ENCODE peak calls at places on chromosomes 13 and 19, in four cellular contexts. V is H1, T is SK-N-SH, F is GM12878. M is an unnamed sample.

GRCh38 chr19:3276341-3276799 is 51.9 kb downstream of the CELF5 start:
- DNase-seq in V (peak; percentile 94), T (peak; percentile 86), F (no peak), M (peak; percentile 83)

GRCh38 chr13:32211788-32212187 is 103.4 kb downstream of the ZAR1L start:
- DNase-seq in V (no peak), T (no peak), F (no peak), M (no peak)

GRCh38 chr13:44410328-44410859 is 36.8 kb downstream of the SERP2 start:
- DNase-seq in V (no peak), T (no peak), F (no peak), M (no peak)

GRCh38 chr13:87147076-87147475 is 524.1 kb upstream of the SLITRK5 start:
- DNase-seq in V (no peak), T (no peak), F (no peak), M (no peak)

GRCh38 chr19:43101950-43102349 is 19.4 kb upstream of the PSG2 start:
- DNase-seq in V (no peak), T (no peak), F (no peak), M (no peak)

GRCh38 chr19:12891553-12892021 is 627 bp downstream of the GCDH start:
- DNase-seq in V (no peak), T (no peak), F (no peak), M (no peak)

GRCh38 chr19:3058009-3058820 is 4.1 kb downstream of the TLE5 start:
- DNase-seq in V (no peak), T (no peak), F (no peak), M (no peak)

GRCh38 chr19:46133101-46133627 is 8.7 kb upstream of the IGFL3 start:
- DNase-seq in V (peak; percentile 57), T (no peak), F (peak; percentile 24), M (peak; percentile 2)

GRCh38 chr13:34303346-34303745 is 485.4 kb downstream of the RFC3 start:
- DNase-seq in V (no peak), T (no peak), F (no peak), M (no peak)

DNA sequence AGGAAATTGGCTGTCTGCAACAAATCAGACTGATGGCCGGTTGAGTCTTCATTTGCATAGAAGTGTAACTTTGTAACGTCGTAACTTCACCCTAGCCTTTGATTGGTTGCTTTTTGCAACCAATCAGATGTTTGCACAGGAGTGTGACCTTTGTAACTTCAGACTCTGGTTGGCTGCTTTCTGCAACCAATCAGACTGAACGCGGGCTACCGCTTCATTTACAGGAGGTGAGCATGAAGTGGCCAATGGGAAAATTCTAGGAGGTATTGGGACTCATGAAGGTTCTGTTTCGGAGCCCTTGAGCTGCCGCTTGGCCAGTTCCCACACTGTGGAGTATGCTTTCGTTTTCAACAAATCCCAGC is 441 bp upstream of the ZNF559 start:
- DNase-seq in V (no peak), T (peak; percentile 66), F (peak; percentile 32), M (peak; percentile 55)
- TF ChIP-seq NRF1 in V (no peak), T (no peak), F (no peak), M (no peak)

GRCh38 chr13:113971471-113972231 is 2.2 kb downstream of the C13orf46 start:
- DNase-seq in V (no peak), T (no peak), F (no peak), M (no peak)
- TF ChIP-seq NRF1 in V (no peak), T (no peak), F (no peak), M (no peak)

GRCh38 chr13:39485314-39485700 is 117.7 kb downstream of the LHFPL6 start:
- DNase-seq in V (no peak), T (no peak), F (no peak), M (no peak)
- TF ChIP-seq NRF1 in V (no peak), T (no peak), F (no peak), M (no peak)

DNA sequence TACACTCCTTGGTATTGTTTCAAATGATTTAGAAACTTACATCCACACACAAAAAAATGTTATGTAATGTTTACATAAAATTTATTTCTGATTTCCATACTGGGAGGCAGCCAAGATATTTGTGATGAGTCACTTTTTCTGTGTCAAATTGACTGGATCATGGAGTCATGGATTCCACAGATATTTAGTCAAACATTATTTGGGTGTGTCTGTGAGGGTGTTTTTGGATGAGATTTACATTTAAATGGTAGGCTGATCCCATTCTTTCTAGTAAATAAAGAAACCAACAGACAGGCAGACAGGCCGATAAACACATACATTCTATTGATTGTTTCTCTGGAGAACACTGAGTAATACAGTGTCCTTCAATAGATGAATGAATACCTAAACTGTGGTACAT is 562.8 kb downstream of the SLITRK6 start:
- DNase-seq in V (no peak), T (no peak), F (no peak), M (no peak)
- TF ChIP-seq NRF1 in V (no peak), T (no peak), F (no peak), M (no peak)

GRCh38 chr19:54133957-54134590 is 3.5 kb upstream of the CNOT3 start:
- DNase-seq in V (peak; percentile 59), T (no peak), F (no peak), M (no peak)
- TF ChIP-seq NRF1 in V (no peak), T (no peak), F (no peak), M (no peak)

GRCh38 chr13:50691682-50692263 is 151.7 kb downstream of the DLEU7 start:
- DNase-seq in V (no peak), T (peak; percentile 48), F (no peak), M (no peak)
- TF ChIP-seq NRF1 in V (no peak), T (no peak), F (no peak), M (no peak)

GRCh38 chr13:97249093-97249787 is 27.1 kb downstream of the MBNL2 start:
- DNase-seq in V (no peak), T (no peak), F (no peak), M (no peak)

GRCh38 chr13:97245011-97245410 is 22.9 kb downstream of the MBNL2 start:
- DNase-seq in V (no peak), T (no peak), F (no peak), M (no peak)

GRCh38 chr13:97248243-97248642 is 26.1 kb downstream of the MBNL2 start:
- DNase-seq in V (no peak), T (no peak), F (no peak), M (no peak)

GRCh38 chr13:97243915-97244820 is 22.0 kb downstream of the MBNL2 start:
- DNase-seq in V (no peak), T (no peak), F (no peak), M (no peak)

GRCh38 chr13:97246596-97246995 is 24.5 kb downstream of the MBNL2 start:
- DNase-seq in V (no peak), T (no peak), F (no peak), M (no peak)
- TF ChIP-seq NRF1 in V (no peak), T (no peak), F (no peak), M (no peak)

GRCh38 chr13:79468402-79468801 is 12.6 kb upstream of the NDFIP2 start:
- DNase-seq in V (no peak), T (no peak), F (no peak), M (no peak)
- TF ChIP-seq NRF1 in V (no peak), T (no peak), F (no peak), M (no peak)

M was measured in K562.